ENCODE peak calls at places on chromosomes 2 and 18, in ten cellular contexts. Q is stimulated activated CD4-positive, alpha-beta T cell treated with anti-CD3 and anti-CD28 coated beads, TNF-alpha, amount 100 ng/mL, for 4 hours; H is LoVo; Y is K562; E is HFF-Myc; D is T-helper 17 cell; B is lower leg skin; L is M059J; Z is fibroblast of mammary gland; G is AG08396. M is an unnamed sample.

GRCh38 chr18:63924551-63924950 is 16.8 kb downstream of the SERPINB10 start:
- DNase-seq in L (peak), Y (no peak), Q (no peak), D (no peak), Z (no peak), B (no peak), G (no peak), H (no peak), E (peak), M (no peak)

GRCh38 chr2:188369365-188369764 is 77.7 kb downstream of the GULP1 start:
- DNase-seq in H (peak), B (no peak), Q (no peak), E (no peak), Y (peak), D (no peak), L (peak), G (peak), Z (peak), M (peak)

GRCh38 chr2:172438064-172438421 is 10.7 kb downstream of the ITGA6 start:
- DNase-seq in Y (no peak), Z (peak), Q (peak), E (no peak), G (no peak), D (no peak), H (no peak), B (no peak), L (peak), M (no peak)

GRCh38 chr2:205762883-205763282 is 80.6 kb downstream of the NRP2 start:
- DNase-seq in B (no peak), H (no peak), D (no peak), Q (no peak), G (no peak), E (no peak), Y (no peak), Z (no peak), L (peak), M (peak)

GRCh38 chr2:176525058-176525457 is 255.8 kb downstream of the MTX2 start:
- DNase-seq in H (no peak), D (no peak), Y (no peak), Z (no peak), B (no peak), G (no peak), E (no peak), L (no peak), Q (no peak), M (no peak)

GRCh38 chr2:96876036-96876810 is 6.3 kb upstream of the SEMA4C start:
- DNase-seq in Z (peak), D (no peak), H (no peak), B (no peak), L (peak), Y (no peak), G (peak), Q (no peak), E (no peak), M (no peak)

GRCh38 chr2:234949762-234950434 is 1.9 kb upstream of the SH3BP4 start:
- DNase-seq in H (no peak), Z (peak), Q (no peak), D (no peak), G (peak), B (no peak), E (peak), Y (no peak), L (peak), M (no peak)

GRCh38 chr18:23377669-23378469 is 75.2 kb upstream of the RIOK3 start:
- DNase-seq in D (no peak), E (peak), Z (peak), B (no peak), Y (no peak), Q (no peak), G (peak), L (peak), H (peak), M (peak)

GRCh38 chr18:68234115-68234514 is 480.8 kb downstream of the TMX3 start:
- DNase-seq in L (no peak), Y (no peak), H (no peak), E (no peak), D (no peak), Z (no peak), B (no peak), G (no peak), Q (no peak), M (no peak)

GRCh38 chr2:238835726-238836301 is 12.1 kb upstream of the TWIST2 start:
- DNase-seq in L (no peak), H (no peak), D (no peak), Q (no peak), Z (no peak), B (no peak), G (no peak), Y (no peak), E (no peak), M (no peak)

GRCh38 chr2:189142893-189143759 is 36.4 kb downstream of the COL5A2 start:
- DNase-seq in Z (peak), G (peak), H (peak), E (no peak), Y (peak), D (peak), Q (peak), L (peak), B (no peak), M (peak)

GRCh38 chr18:61398961-61399632 is 65.9 kb downstream of the CDH20 start:
- DNase-seq in G (peak), Y (no peak), E (peak), Z (peak), Q (no peak), B (no peak), D (no peak), L (peak), H (no peak), M (no peak)

GRCh38 chr2:122341007-122341406 is 585.6 kb downstream of the TSN start:
- DNase-seq in G (no peak), Q (no peak), E (no peak), L (no peak), H (no peak), Z (peak), D (no peak), B (no peak), Y (no peak), M (no peak)

GRCh38 chr2:164068063-164068462 is 332.3 kb upstream of the FIGN start:
- DNase-seq in E (no peak), B (no peak), G (no peak), L (no peak), D (no peak), Q (no peak), H (no peak), Y (no peak), Z (no peak), M (no peak)

GRCh38 chr2:128062571-128062970 is 28.4 kb upstream of the UGGT1 start:
- DNase-seq in G (no peak), Y (no peak), E (no peak), L (no peak), H (no peak), Q (no peak), Z (no peak), D (no peak), B (no peak), M (no peak)

M was measured in NCI-H69.